ENCODE peak calls at places on chromosomes 3 and 15, in nine cellular contexts. One of them, this sample, is unnamed.

GRCh38 chr3:122111974-122112373 is 56.8 kb downstream of the CD86 start:
- DNase-seq in HepG2: no peak
- DNase-seq in transverse colon: no peak
- DNase-seq in spleen: no peak
- DNase-seq in GM12891: no peak
- DNase-seq in HCT116: no peak
- DNase-seq in stomach: no peak
- DNase-seq in breast epithelium: no peak
- DNase-seq in K562: no peak
- DNase-seq in this sample: no peak

GRCh38 chr15:100788731-100789105 is 90.9 kb upstream of the ALDH1A3 start:
- DNase-seq in K562: no peak
- DNase-seq in HCT116: no peak
- DNase-seq in stomach: no peak
- DNase-seq in spleen: peak; percentile 23
- DNase-seq in breast epithelium: no peak
- DNase-seq in HepG2: no peak
- DNase-seq in GM12891: no peak
- DNase-seq in transverse colon: no peak
- DNase-seq in this sample: no peak

GRCh38 chr15:31305375-31305774 is 21.3 kb upstream of the KLF13 start:
- DNase-seq in breast epithelium: no peak
- DNase-seq in stomach: no peak
- DNase-seq in spleen: no peak
- DNase-seq in GM12891: no peak
- DNase-seq in K562: no peak
- DNase-seq in transverse colon: no peak
- DNase-seq in HCT116: no peak
- DNase-seq in HepG2: no peak
- DNase-seq in this sample: no peak

GRCh38 chr15:42456539-42456938 is 34.4 kb downstream of the ZNF106 start:
- DNase-seq in spleen: no peak
- DNase-seq in GM12891: no peak
- DNase-seq in breast epithelium: no peak
- DNase-seq in transverse colon: no peak
- DNase-seq in K562: no peak
- DNase-seq in HepG2: no peak
- DNase-seq in stomach: no peak
- DNase-seq in HCT116: no peak
- DNase-seq in this sample: no peak

GRCh38 chr3:179450321-179450720 is 949 bp downstream of the GNB4 start:
- DNase-seq in HepG2: no peak
- DNase-seq in HCT116: no peak
- DNase-seq in breast epithelium: no peak
- DNase-seq in spleen: no peak
- DNase-seq in GM12891: no peak
- DNase-seq in transverse colon: no peak
- DNase-seq in stomach: no peak
- DNase-seq in K562: no peak
- DNase-seq in this sample: no peak

GRCh38 chr15:72340366-72340765 is 20.4 kb upstream of the CELF6 start:
- DNase-seq in stomach: no peak
- DNase-seq in spleen: no peak
- DNase-seq in breast epithelium: no peak
- DNase-seq in HepG2: no peak
- DNase-seq in HCT116: no peak
- DNase-seq in GM12891: no peak
- DNase-seq in transverse colon: no peak
- DNase-seq in K562: no peak
- DNase-seq in this sample: no peak

GRCh38 chr3:141539441-141540187 is 52.8 kb downstream of the RASA2 start:
- DNase-seq in transverse colon: no peak
- DNase-seq in breast epithelium: no peak
- DNase-seq in spleen: no peak
- DNase-seq in HCT116: no peak
- DNase-seq in GM12891: no peak
- DNase-seq in stomach: no peak
- DNase-seq in HepG2: no peak
- DNase-seq in K562: no peak
- DNase-seq in this sample: no peak

GRCh38 chr3:16936233-16936632 is 51.5 kb downstream of the PLCL2 start:
- DNase-seq in GM12891: no peak
- DNase-seq in stomach: no peak
- DNase-seq in breast epithelium: no peak
- DNase-seq in HepG2: no peak
- DNase-seq in transverse colon: no peak
- DNase-seq in HCT116: no peak
- DNase-seq in spleen: no peak
- DNase-seq in K562: peak; percentile 78
- DNase-seq in this sample: no peak

GRCh38 chr3:173893066-173893465 is 495.5 kb downstream of the NLGN1 start:
- DNase-seq in HepG2: no peak
- DNase-seq in transverse colon: no peak
- DNase-seq in spleen: no peak
- DNase-seq in breast epithelium: no peak
- DNase-seq in stomach: no peak
- DNase-seq in K562: no peak
- DNase-seq in HCT116: no peak
- DNase-seq in GM12891: no peak
- DNase-seq in this sample: no peak

GRCh38 chr15:41622901-41623300 is 37.3 kb upstream of the MGA start:
- DNase-seq in stomach: no peak
- DNase-seq in HepG2: no peak
- DNase-seq in transverse colon: no peak
- DNase-seq in spleen: no peak
- DNase-seq in breast epithelium: no peak
- DNase-seq in HCT116: no peak
- DNase-seq in K562: no peak
- DNase-seq in GM12891: no peak
- DNase-seq in this sample: no peak

GRCh38 chr3:148735597-148735996 is 37.9 kb downstream of the AGTR1 start:
- DNase-seq in GM12891: no peak
- DNase-seq in breast epithelium: no peak
- DNase-seq in K562: no peak
- DNase-seq in HepG2: no peak
- DNase-seq in stomach: no peak
- DNase-seq in spleen: no peak
- DNase-seq in HCT116: no peak
- DNase-seq in transverse colon: no peak
- DNase-seq in this sample: no peak
- TF ChIP-seq POLR2A in GM12891: no peak
- TF ChIP-seq POLR2A in breast epithelium: no peak
- TF ChIP-seq POLR2A in K562: no peak
- TF ChIP-seq POLR2A in HepG2: no peak
- TF ChIP-seq POLR2A in stomach: no peak
- TF ChIP-seq POLR2A in spleen: no peak
- TF ChIP-seq POLR2A in HCT116: no peak
- TF ChIP-seq POLR2A in transverse colon: no peak
- TF ChIP-seq POLR2A in this sample: no peak

GRCh38 chr15:90681056-90681455 is 36.1 kb upstream of the BLM start:
- DNase-seq in stomach: no peak
- DNase-seq in GM12891: no peak
- DNase-seq in spleen: no peak
- DNase-seq in breast epithelium: no peak
- DNase-seq in K562: no peak
- DNase-seq in HCT116: no peak
- DNase-seq in HepG2: no peak
- DNase-seq in transverse colon: no peak
- DNase-seq in this sample: no peak

GRCh38 chr15:90677807-90678790 is 39.0 kb upstream of the BLM start:
- DNase-seq in HepG2: no peak
- DNase-seq in spleen: no peak
- DNase-seq in stomach: no peak
- DNase-seq in GM12891: no peak
- DNase-seq in breast epithelium: no peak
- DNase-seq in transverse colon: peak; percentile 25
- DNase-seq in HCT116: no peak
- DNase-seq in K562: no peak
- DNase-seq in this sample: no peak

GRCh38 chr15:90679959-90680358 is 37.2 kb upstream of the BLM start:
- DNase-seq in transverse colon: no peak
- DNase-seq in breast epithelium: no peak
- DNase-seq in spleen: no peak
- DNase-seq in K562: no peak
- DNase-seq in GM12891: no peak
- DNase-seq in HepG2: no peak
- DNase-seq in HCT116: no peak
- DNase-seq in stomach: no peak
- DNase-seq in this sample: no peak

GRCh38 chr15:90681480-90681879 is 35.7 kb upstream of the BLM start:
- DNase-seq in stomach: no peak
- DNase-seq in HCT116: no peak
- DNase-seq in transverse colon: no peak
- DNase-seq in spleen: no peak
- DNase-seq in K562: no peak
- DNase-seq in GM12891: no peak
- DNase-seq in HepG2: no peak
- DNase-seq in breast epithelium: no peak
- DNase-seq in this sample: no peak

DNA sequence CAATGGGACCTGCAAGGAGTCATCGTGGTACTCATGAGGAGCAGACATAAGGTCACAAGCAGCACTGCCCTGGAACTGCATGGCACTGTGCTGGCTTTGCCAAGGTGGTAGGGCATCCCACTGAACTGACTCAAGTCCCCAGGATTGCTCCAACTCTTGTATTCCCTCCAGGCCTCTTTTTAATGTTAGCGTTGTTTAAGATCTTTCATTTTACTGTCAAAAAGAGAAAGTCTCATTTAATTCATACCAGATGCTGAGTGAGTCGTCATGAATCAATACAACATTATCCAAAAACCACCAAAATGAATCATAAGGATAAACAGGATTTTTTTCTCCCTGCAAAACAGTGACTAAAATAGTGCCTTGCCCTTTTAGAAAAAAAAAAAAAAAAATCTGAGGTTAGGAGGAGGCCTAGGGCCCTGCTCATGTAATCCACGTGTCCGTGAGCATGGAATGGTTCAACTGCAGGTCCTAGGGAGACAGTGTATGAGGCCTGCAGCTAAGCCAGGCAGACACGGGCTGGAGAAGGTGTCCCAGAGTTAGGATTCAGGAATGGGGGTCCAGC is 36.7 kb upstream of the BLM start:
- DNase-seq in GM12891: no peak
- DNase-seq in stomach: no peak
- DNase-seq in transverse colon: no peak
- DNase-seq in spleen: no peak
- DNase-seq in HCT116: no peak
- DNase-seq in breast epithelium: no peak
- DNase-seq in K562: no peak
- DNase-seq in HepG2: no peak
- DNase-seq in this sample: no peak
- TF ChIP-seq POLR2AphosphoS5 in GM12891: no peak
- TF ChIP-seq POLR2AphosphoS5 in stomach: no peak
- TF ChIP-seq POLR2AphosphoS5 in transverse colon: no peak
- TF ChIP-seq POLR2AphosphoS5 in spleen: no peak
- TF ChIP-seq POLR2AphosphoS5 in HCT116: no peak
- TF ChIP-seq POLR2AphosphoS5 in breast epithelium: no peak
- TF ChIP-seq POLR2AphosphoS5 in K562: no peak
- TF ChIP-seq POLR2AphosphoS5 in HepG2: no peak
- TF ChIP-seq POLR2AphosphoS5 in this sample: no peak

DNA sequence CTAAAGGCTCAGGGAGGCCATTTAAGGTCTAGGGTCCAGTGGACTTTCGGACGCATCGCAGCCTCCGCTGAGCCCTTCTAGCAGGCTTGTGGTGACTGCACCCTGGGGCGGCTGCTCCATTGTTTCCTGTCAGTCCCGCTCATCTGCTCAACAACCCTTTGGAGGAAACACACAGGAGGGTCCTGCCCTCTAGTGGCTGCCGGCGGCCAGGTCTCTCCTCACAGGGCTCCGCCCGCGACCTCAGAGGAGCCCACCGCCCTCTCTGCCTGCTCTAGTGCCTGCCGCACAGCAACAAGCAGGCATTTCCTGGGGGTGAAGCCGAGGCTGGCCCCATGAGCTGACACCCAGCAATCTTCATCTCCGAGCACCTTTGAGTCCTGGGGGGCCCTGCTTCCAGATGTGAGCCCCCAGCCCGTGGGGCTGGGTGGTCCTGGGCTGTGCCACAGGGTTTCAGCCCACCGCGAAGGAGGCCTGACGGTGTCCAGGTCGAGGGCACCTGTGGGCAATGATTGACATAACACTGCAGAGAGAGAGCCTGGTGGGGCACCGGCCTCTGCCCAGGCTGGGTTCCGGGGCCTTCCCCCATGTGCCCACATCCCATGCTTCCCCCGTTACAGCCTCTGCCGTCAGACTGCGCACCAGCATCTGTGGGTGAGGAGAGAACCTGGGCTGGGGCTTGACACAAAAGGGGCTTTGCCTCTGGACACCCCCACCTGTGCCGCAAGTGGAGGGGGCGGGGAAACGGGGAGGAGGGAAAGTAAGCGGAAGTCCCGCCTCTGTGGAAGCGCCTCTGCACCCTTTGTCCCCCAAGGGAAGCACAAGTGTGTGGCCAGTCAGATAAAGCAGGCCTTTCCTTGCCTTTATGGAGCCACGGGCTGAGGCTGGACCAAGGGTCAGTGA is 27.0 kb upstream of the SFMBT1 start:
- DNase-seq in HepG2: peak; percentile 81
- DNase-seq in spleen: peak; percentile 96
- DNase-seq in HCT116: peak; percentile 48
- DNase-seq in K562: peak; percentile 82
- DNase-seq in transverse colon: peak; percentile 90
- DNase-seq in GM12891: peak; percentile 81
- DNase-seq in stomach: peak; percentile 86
- DNase-seq in breast epithelium: peak; percentile 68
- DNase-seq in this sample: peak; percentile 77
- TF ChIP-seq POLR2A in HepG2: peak; percentile 82
- TF ChIP-seq POLR2A in spleen: no peak
- TF ChIP-seq POLR2A in HCT116: peak; percentile 39
- TF ChIP-seq POLR2A in K562: no peak
- TF ChIP-seq POLR2A in transverse colon: peak; percentile 18
- TF ChIP-seq POLR2A in GM12891: peak; percentile 32
- TF ChIP-seq POLR2A in stomach: no peak
- TF ChIP-seq POLR2A in breast epithelium: no peak
- TF ChIP-seq POLR2A in this sample: peak; percentile 63

DNA sequence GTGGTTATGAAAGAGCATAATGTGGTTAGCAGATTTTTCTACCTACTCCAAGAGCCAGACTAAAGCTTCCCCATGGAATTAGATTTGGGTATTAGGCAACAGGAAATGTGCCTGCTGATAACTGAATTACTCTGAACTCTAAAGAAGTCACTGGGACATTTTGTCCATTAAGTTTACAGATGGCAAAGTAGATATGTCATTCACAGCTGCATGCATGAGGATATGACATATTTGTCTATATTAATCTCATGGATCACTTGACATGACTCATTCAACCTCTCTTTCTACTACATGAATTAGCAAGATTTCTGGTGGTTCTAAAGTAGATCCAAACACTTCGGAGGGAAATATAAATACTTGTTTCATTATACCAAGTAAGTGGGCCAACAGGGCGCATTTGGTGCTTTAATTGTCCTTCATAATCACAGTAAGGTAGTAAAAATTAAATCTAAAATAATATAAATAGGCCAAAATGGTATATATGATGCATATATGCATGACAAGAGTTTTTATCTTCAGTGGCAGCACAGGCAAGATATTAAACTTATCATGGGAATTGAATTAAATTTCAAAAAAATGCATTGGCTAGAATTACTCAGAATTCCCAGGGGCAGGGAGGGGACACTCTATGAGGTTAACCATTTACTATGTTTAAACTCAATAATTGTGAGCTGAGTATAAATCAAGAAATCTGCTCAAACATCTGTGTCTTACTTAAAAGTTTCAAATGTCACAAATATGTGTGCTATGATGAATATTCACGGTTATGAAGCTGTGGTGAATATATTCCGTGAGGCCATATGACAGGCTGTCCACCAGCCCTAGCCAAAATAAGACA is 365.3 kb upstream of the KCNMB2 start:
- DNase-seq in GM12891: no peak
- DNase-seq in breast epithelium: no peak
- DNase-seq in transverse colon: no peak
- DNase-seq in spleen: no peak
- DNase-seq in stomach: no peak
- DNase-seq in K562: peak; percentile 51
- DNase-seq in HepG2: no peak
- DNase-seq in HCT116: no peak
- DNase-seq in this sample: no peak
- TF ChIP-seq POLR2AphosphoS5 in GM12891: no peak
- TF ChIP-seq POLR2AphosphoS5 in breast epithelium: no peak
- TF ChIP-seq POLR2AphosphoS5 in transverse colon: peak; percentile 47
- TF ChIP-seq POLR2AphosphoS5 in spleen: no peak
- TF ChIP-seq POLR2AphosphoS5 in stomach: no peak
- TF ChIP-seq POLR2AphosphoS5 in K562: peak; percentile 95
- TF ChIP-seq POLR2AphosphoS5 in HepG2: no peak
- TF ChIP-seq POLR2AphosphoS5 in HCT116: no peak
- TF ChIP-seq POLR2AphosphoS5 in this sample: no peak

This sample was measured in GM12892.